ENCODE peak calls at places on chromosomes 16 and 17, in nine cellular contexts. S is psoas muscle; L is endothelial cell of umbilical vein; W is CD4-positive, alpha-beta T cell; C is tibial artery; I is astrocyte of the cerebellum; T is omental fat pad; O is AG09309; B is hepatocyte. N is an unnamed sample.

GRCh38 chr17:63451150-63451549 is 5.0 kb upstream of the CYB561 start:
- DNase-seq in S (no peak), L (no peak), W (no peak), C (no peak), I (no peak), T (no peak), O (no peak), B (no peak), N (no peak)

GRCh38 chr16:84662471-84662870 is 14.2 kb downstream of the KLHL36 start:
- DNase-seq in S (no peak), L (no peak), W (no peak), C (no peak), I (no peak), T (no peak), O (no peak), B (no peak), N (no peak)

GRCh38 chr17:61260061-61260797 is 139.4 kb upstream of the TBX2 start:
- DNase-seq in S (no peak), L (no peak), W (no peak), C (peak; percentile 71), I (no peak), T (no peak), O (peak; percentile 64), B (peak; percentile 50), N (no peak)

GRCh38 chr17:64174686-64175456 is 44.9 kb upstream of the ERN1 start:
- DNase-seq in S (no peak), L (peak; percentile 67), W (no peak), C (peak; percentile 72), I (no peak), T (no peak), O (no peak), B (no peak), N (no peak)

GRCh38 chr17:48929812-48930165 is 14.9 kb downstream of the SNF8 start:
- DNase-seq in S (no peak), L (peak; percentile 52), W (no peak), C (no peak), I (no peak), T (no peak), O (no peak), B (no peak), N (no peak)

GRCh38 chr16:84194470-84195200 is 3.7 kb downstream of the ADAD2 start:
- DNase-seq in S (no peak), L (no peak), W (peak; percentile 48), C (no peak), I (no peak), T (no peak), O (no peak), B (peak; percentile 3), N (no peak)

GRCh38 chr17:77869665-77870132 is 88.8 kb upstream of the TNRC6C start:
- DNase-seq in S (peak; percentile 63), L (no peak), W (no peak), C (no peak), I (no peak), T (no peak), O (no peak), B (no peak), N (no peak)

GRCh38 chr17:41894791-41895331 is 23.9 kb downstream of the ACLY start:
- DNase-seq in S (peak; percentile 76), L (no peak), W (no peak), C (no peak), I (peak; percentile 76), T (no peak), O (peak; percentile 91), B (no peak), N (no peak)

GRCh38 chr17:36532435-36532975 is 2.2 kb downstream of the MYO19 start:
- DNase-seq in S (no peak), L (no peak), W (no peak), C (no peak), I (no peak), T (no peak), O (no peak), B (no peak), N (peak; percentile 54)

GRCh38 chr17:21678451-21679081 is 13.8 kb upstream of the KCNJ18 start:
- DNase-seq in S (no peak), L (no peak), W (no peak), C (peak; percentile 54), I (no peak), T (no peak), O (no peak), B (no peak), N (no peak)

GRCh38 chr17:33322063-33322462 is 29.0 kb upstream of the ASIC2 start:
- DNase-seq in S (no peak), L (no peak), W (no peak), C (no peak), I (no peak), T (no peak), O (no peak), B (no peak), N (no peak)

GRCh38 chr17:33316733-33317132 is 23.6 kb upstream of the ASIC2 start:
- DNase-seq in S (no peak), L (no peak), W (no peak), C (no peak), I (no peak), T (no peak), O (no peak), B (no peak), N (no peak)

DNA sequence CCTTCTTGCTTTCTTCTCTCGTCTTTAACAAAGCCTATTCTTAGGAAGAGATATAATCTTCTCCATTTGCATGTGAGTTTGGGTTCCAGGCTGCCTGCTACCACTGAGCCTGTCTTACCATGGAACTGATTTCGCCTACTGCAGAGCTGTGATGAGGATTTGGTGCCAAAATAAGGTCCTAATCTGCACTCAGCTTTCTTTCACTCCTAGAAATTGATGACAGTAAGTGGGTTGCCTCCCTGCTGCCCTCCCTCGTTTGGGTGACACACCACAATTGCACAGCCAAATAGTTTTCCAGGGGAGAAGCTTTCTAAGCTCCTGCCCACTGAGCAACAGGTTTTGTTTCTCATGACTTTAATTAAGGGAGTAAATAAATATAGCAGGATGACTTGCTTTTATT is 25.1 kb upstream of the ASIC2 start:
- DNase-seq in S (no peak), L (no peak), W (no peak), C (no peak), I (no peak), T (no peak), O (no peak), B (no peak), N (no peak)
- TF ChIP-seq CTCF in S (no peak), L (no peak), W (no peak), C (no peak), I (no peak), T (no peak), O (no peak), B (no peak), N (no peak)

GRCh38 chr17:6670999-6671398 is 19.4 kb downstream of the C17orf100 start:
- DNase-seq in S (no peak), L (no peak), W (no peak), C (no peak), I (no peak), T (no peak), O (no peak), B (no peak), N (no peak)

GRCh38 chr17:6669479-6670212 is 18.1 kb downstream of the C17orf100 start:
- DNase-seq in S (no peak), L (no peak), W (no peak), C (no peak), I (no peak), T (no peak), O (no peak), B (no peak), N (no peak)

GRCh38 chr17:6670571-6670970 is 19.0 kb downstream of the C17orf100 start:
- DNase-seq in S (no peak), L (no peak), W (no peak), C (no peak), I (no peak), T (no peak), O (no peak), B (no peak), N (no peak)

GRCh38 chr17:6668727-6669425 is 17.3 kb downstream of the C17orf100 start:
- DNase-seq in S (no peak), L (no peak), W (no peak), C (no peak), I (no peak), T (no peak), O (no peak), B (no peak), N (no peak)

GRCh38 chr17:6671431-6671830 is 19.9 kb downstream of the C17orf100 start:
- DNase-seq in S (no peak), L (no peak), W (no peak), C (no peak), I (no peak), T (no peak), O (no peak), B (no peak), N (no peak)
- TF ChIP-seq CTCF in S (no peak), L (no peak), W (no peak), C (no peak), I (no peak), T (no peak), O (no peak), B (no peak), N (no peak)

GRCh38 chr17:19935169-19935568 is 42.5 kb downstream of the AKAP10 start:
- DNase-seq in S (no peak), L (no peak), W (no peak), C (no peak), I (no peak), T (no peak), O (no peak), B (no peak), N (no peak)
- TF ChIP-seq CTCF in S (no peak), L (no peak), W (no peak), C (no peak), I (no peak), T (no peak), O (no peak), B (no peak), N (no peak)

GRCh38 chr17:39105705-39106104 is 45.7 kb downstream of the PLXDC1 start:
- DNase-seq in S (no peak), L (no peak), W (no peak), C (no peak), I (no peak), T (no peak), O (no peak), B (no peak), N (no peak)

GRCh38 chr17:39110435-39111136 is 40.9 kb downstream of the PLXDC1 start:
- DNase-seq in S (no peak), L (no peak), W (no peak), C (no peak), I (no peak), T (no peak), O (no peak), B (no peak), N (no peak)

GRCh38 chr17:39107141-39107540 is 44.3 kb downstream of the PLXDC1 start:
- DNase-seq in S (no peak), L (no peak), W (no peak), C (no peak), I (no peak), T (no peak), O (no peak), B (no peak), N (no peak)

GRCh38 chr17:39108976-39109375 is 42.5 kb downstream of the PLXDC1 start:
- DNase-seq in S (no peak), L (no peak), W (no peak), C (no peak), I (no peak), T (no peak), O (no peak), B (no peak), N (no peak)

DNA sequence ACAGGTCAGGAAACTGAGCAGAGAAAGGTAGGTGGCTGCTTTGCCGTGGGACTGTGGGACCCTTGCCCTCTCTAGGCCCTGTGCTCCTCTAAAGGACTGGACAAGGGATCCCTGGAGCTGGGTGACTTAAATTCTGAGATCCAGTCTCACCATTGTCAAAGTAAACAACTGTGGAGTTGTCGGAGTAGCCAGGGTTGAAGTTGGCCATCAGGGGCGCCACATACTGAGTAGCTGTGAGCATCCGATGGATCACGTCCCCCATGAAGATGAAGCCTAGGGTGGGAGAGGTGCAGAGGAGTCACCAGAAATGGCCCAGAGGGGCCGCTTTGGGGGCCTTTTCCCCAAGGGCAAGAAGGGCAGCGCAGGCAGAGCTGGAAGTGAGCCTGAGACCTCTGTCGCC is 43.5 kb downstream of the PLXDC1 start:
- DNase-seq in S (no peak), L (no peak), W (no peak), C (no peak), I (no peak), T (no peak), O (no peak), B (no peak), N (no peak)
- TF ChIP-seq CTCF in S (no peak), L (no peak), W (no peak), C (no peak), I (no peak), T (no peak), O (no peak), B (no peak), N (no peak)